ENCODE peak calls at places on chromosomes 5 and 9, in four cellular contexts. One of them, this sample, is unnamed.

GRCh38 chr5:173620784-173621183 is 4.3 kb upstream of the BOD1 start:
- DNase-seq in neural progenitor cell: no peak
- DNase-seq in HCT116: no peak
- DNase-seq in astrocyte: no peak
- DNase-seq in this sample: no peak

GRCh38 chr9:13758876-13759275 is 479.4 kb upstream of the MPDZ start:
- DNase-seq in neural progenitor cell: no peak
- DNase-seq in HCT116: no peak
- DNase-seq in astrocyte: no peak
- DNase-seq in this sample: no peak

GRCh38 chr5:143314664-143315063 is 88.8 kb downstream of the NR3C1 start:
- DNase-seq in neural progenitor cell: no peak
- DNase-seq in HCT116: no peak
- DNase-seq in astrocyte: peak; percentile 95
- DNase-seq in this sample: peak; percentile 71

GRCh38 chr9:98260635-98261034 is 5.2 kb upstream of the TBC1D2 start:
- DNase-seq in neural progenitor cell: no peak
- DNase-seq in HCT116: no peak
- DNase-seq in astrocyte: no peak
- DNase-seq in this sample: no peak

GRCh38 chr9:14314929-14315753 is 1.2 kb upstream of the NFIB start:
- DNase-seq in neural progenitor cell: peak; percentile 60
- DNase-seq in HCT116: no peak
- DNase-seq in astrocyte: peak; percentile 77
- DNase-seq in this sample: peak; percentile 85

GRCh38 chr5:39080597-39081204 is 6.5 kb upstream of the RICTOR start:
- DNase-seq in neural progenitor cell: peak; percentile 63
- DNase-seq in HCT116: peak; percentile 60
- DNase-seq in astrocyte: peak; percentile 56
- DNase-seq in this sample: peak; percentile 67

GRCh38 chr9:2622361-2623045 is 916 bp downstream of the VLDLR start:
- DNase-seq in neural progenitor cell: peak; percentile 59
- DNase-seq in HCT116: no peak
- DNase-seq in astrocyte: no peak
- DNase-seq in this sample: no peak

GRCh38 chr9:126554292-126554691 is 59.4 kb upstream of the LMX1B start:
- DNase-seq in neural progenitor cell: no peak
- DNase-seq in HCT116: no peak
- DNase-seq in astrocyte: no peak
- DNase-seq in this sample: no peak

GRCh38 chr5:132483661-132484385 is 6.8 kb downstream of the IRF1 start:
- DNase-seq in neural progenitor cell: no peak
- DNase-seq in HCT116: no peak
- DNase-seq in astrocyte: no peak
- DNase-seq in this sample: no peak

GRCh38 chr5:171867786-171868185 is 82.2 kb downstream of the SMIM23 start:
- DNase-seq in neural progenitor cell: no peak
- DNase-seq in HCT116: no peak
- DNase-seq in astrocyte: peak; percentile 66
- DNase-seq in this sample: no peak

GRCh38 chr9:110316255-110316921 is 21.3 kb downstream of the TXNDC8 start:
- DNase-seq in neural progenitor cell: no peak
- DNase-seq in HCT116: no peak
- DNase-seq in astrocyte: no peak
- DNase-seq in this sample: no peak

GRCh38 chr5:100779669-100780375 is 123.3 kb downstream of the ST8SIA4 start:
- DNase-seq in neural progenitor cell: no peak
- DNase-seq in HCT116: no peak
- DNase-seq in astrocyte: no peak
- DNase-seq in this sample: no peak

GRCh38 chr5:100777680-100778281 is 125.3 kb downstream of the ST8SIA4 start:
- DNase-seq in neural progenitor cell: no peak
- DNase-seq in HCT116: peak; percentile 29
- DNase-seq in astrocyte: peak; percentile 82
- DNase-seq in this sample: peak; percentile 88

GRCh38 chr5:100780376-100780870 is 122.7 kb downstream of the ST8SIA4 start:
- DNase-seq in neural progenitor cell: no peak
- DNase-seq in HCT116: no peak
- DNase-seq in astrocyte: no peak
- DNase-seq in this sample: no peak

GRCh38 chr5:100772548-100772947 is 130.5 kb downstream of the ST8SIA4 start:
- DNase-seq in neural progenitor cell: peak; percentile 63
- DNase-seq in HCT116: no peak
- DNase-seq in astrocyte: no peak
- DNase-seq in this sample: no peak

GRCh38 chr5:100776244-100776643 is 126.8 kb downstream of the ST8SIA4 start:
- DNase-seq in neural progenitor cell: no peak
- DNase-seq in HCT116: no peak
- DNase-seq in astrocyte: peak; percentile 23
- DNase-seq in this sample: peak; percentile 26
- H3K9ac ChIP-seq in neural progenitor cell: no peak overlapping the region
- H3K9ac ChIP-seq in HCT116: no peak overlapping the region
- H3K9ac ChIP-seq in astrocyte: no peak overlapping the region
- H3K9ac ChIP-seq in this sample: no peak overlapping the region

GRCh38 chr5:161548472-161549094 is 2.1 kb upstream of the GABRB2 start:
- DNase-seq in neural progenitor cell: peak; percentile 57
- DNase-seq in HCT116: no peak
- DNase-seq in astrocyte: no peak
- DNase-seq in this sample: no peak

GRCh38 chr5:161545701-161546462 is 643 bp downstream of the GABRB2 start:
- DNase-seq in neural progenitor cell: peak; percentile 25
- DNase-seq in HCT116: no peak
- DNase-seq in astrocyte: no peak
- DNase-seq in this sample: no peak

GRCh38 chr5:161544350-161544765 is 2.2 kb downstream of the GABRB2 start:
- DNase-seq in neural progenitor cell: peak; percentile 82
- DNase-seq in HCT116: peak; percentile 2
- DNase-seq in astrocyte: peak; percentile 14
- DNase-seq in this sample: peak; percentile 33

GRCh38 chr5:161547573-161548471 is 1.3 kb upstream of the GABRB2 start:
- DNase-seq in neural progenitor cell: peak; percentile 48
- DNase-seq in HCT116: no peak
- DNase-seq in astrocyte: no peak
- DNase-seq in this sample: no peak

GRCh38 chr5:161546463-161547301 is at the start of gene GABRB2:
- DNase-seq in neural progenitor cell: peak; percentile 81
- DNase-seq in HCT116: no peak
- DNase-seq in astrocyte: peak; percentile 2
- DNase-seq in this sample: no peak
- TF ChIP-seq EZH2 in neural progenitor cell: no peak
- TF ChIP-seq EZH2 in HCT116: no peak
- TF ChIP-seq EZH2 in astrocyte: peak; percentile 24
- TF ChIP-seq EZH2 in this sample: no peak

GRCh38 chr9:89154218-89154617 is 24.4 kb downstream of the SHC3 start:
- DNase-seq in neural progenitor cell: no peak
- DNase-seq in HCT116: no peak
- DNase-seq in astrocyte: no peak
- DNase-seq in this sample: no peak
- H3K9ac ChIP-seq in neural progenitor cell: no peak overlapping the region
- H3K9ac ChIP-seq in HCT116: peak overlapping the region; percentile 24
- H3K9ac ChIP-seq in astrocyte: peak overlapping the region; percentile 83
- H3K9ac ChIP-seq in this sample: peak overlapping the region; percentile 43

GRCh38 chr5:1015545-1015944 is 6.9 kb downstream of the NKD2 start:
- DNase-seq in neural progenitor cell: no peak
- DNase-seq in HCT116: no peak
- DNase-seq in astrocyte: no peak
- DNase-seq in this sample: no peak
- TF ChIP-seq EZH2 in neural progenitor cell: no peak
- TF ChIP-seq EZH2 in HCT116: no peak
- TF ChIP-seq EZH2 in astrocyte: no peak
- TF ChIP-seq EZH2 in this sample: no peak

GRCh38 chr5:35777358-35778087 is 79.2 kb upstream of the IL7R start:
- DNase-seq in neural progenitor cell: peak; percentile 92
- DNase-seq in HCT116: peak; percentile 73
- DNase-seq in astrocyte: peak; percentile 70
- DNase-seq in this sample: peak; percentile 84

GRCh38 chr5:35780236-35780635 is 76.5 kb upstream of the IL7R start:
- DNase-seq in neural progenitor cell: no peak
- DNase-seq in HCT116: no peak
- DNase-seq in astrocyte: no peak
- DNase-seq in this sample: no peak

GRCh38 chr5:35778259-35778769 is 78.4 kb upstream of the IL7R start:
- DNase-seq in neural progenitor cell: no peak
- DNase-seq in HCT116: no peak
- DNase-seq in astrocyte: no peak
- DNase-seq in this sample: no peak

GRCh38 chr5:35783551-35783950 is 73.1 kb upstream of the IL7R start:
- DNase-seq in neural progenitor cell: no peak
- DNase-seq in HCT116: no peak
- DNase-seq in astrocyte: no peak
- DNase-seq in this sample: no peak

GRCh38 chr5:35781181-35781580 is 75.5 kb upstream of the IL7R start:
- DNase-seq in neural progenitor cell: no peak
- DNase-seq in HCT116: no peak
- DNase-seq in astrocyte: no peak
- DNase-seq in this sample: no peak
- H3K9ac ChIP-seq in neural progenitor cell: no peak overlapping the region
- H3K9ac ChIP-seq in HCT116: no peak overlapping the region
- H3K9ac ChIP-seq in astrocyte: no peak overlapping the region
- H3K9ac ChIP-seq in this sample: no peak overlapping the region

GRCh38 chr9:131503626-131504465 is 1.1 kb downstream of the POMT1 start:
- DNase-seq in neural progenitor cell: peak; percentile 23
- DNase-seq in HCT116: no peak
- DNase-seq in astrocyte: no peak
- DNase-seq in this sample: peak; percentile 62
- TF ChIP-seq EZH2 in neural progenitor cell: no peak
- TF ChIP-seq EZH2 in HCT116: no peak
- TF ChIP-seq EZH2 in astrocyte: peak; percentile 20
- TF ChIP-seq EZH2 in this sample: no peak

GRCh38 chr5:112703866-112704820 is 33.5 kb upstream of the APC start:
- DNase-seq in neural progenitor cell: no peak
- DNase-seq in HCT116: no peak
- DNase-seq in astrocyte: peak; percentile 89
- DNase-seq in this sample: peak; percentile 11
- H3K9ac ChIP-seq in neural progenitor cell: no peak overlapping the region
- H3K9ac ChIP-seq in HCT116: no peak overlapping the region
- H3K9ac ChIP-seq in astrocyte: no peak overlapping the region
- H3K9ac ChIP-seq in this sample: no peak overlapping the region

GRCh38 chr5:77064040-77064439 is 23.0 kb downstream of the ZBED3 start:
- DNase-seq in neural progenitor cell: no peak
- DNase-seq in HCT116: no peak
- DNase-seq in astrocyte: no peak
- DNase-seq in this sample: no peak
- TF ChIP-seq EZH2 in neural progenitor cell: no peak
- TF ChIP-seq EZH2 in HCT116: no peak
- TF ChIP-seq EZH2 in astrocyte: no peak
- TF ChIP-seq EZH2 in this sample: no peak

GRCh38 chr5:33369470-33370134 is 71.2 kb upstream of the TARS1 start:
- DNase-seq in neural progenitor cell: no peak
- DNase-seq in HCT116: no peak
- DNase-seq in astrocyte: peak; percentile 71
- DNase-seq in this sample: no peak

GRCh38 chr5:33367396-33367795 is 73.4 kb upstream of the TARS1 start:
- DNase-seq in neural progenitor cell: no peak
- DNase-seq in HCT116: no peak
- DNase-seq in astrocyte: no peak
- DNase-seq in this sample: no peak

GRCh38 chr5:33372721-33373120 is 68.0 kb upstream of the TARS1 start:
- DNase-seq in neural progenitor cell: no peak
- DNase-seq in HCT116: no peak
- DNase-seq in astrocyte: no peak
- DNase-seq in this sample: no peak

GRCh38 chr5:33371660-33372059 is 69.1 kb upstream of the TARS1 start:
- DNase-seq in neural progenitor cell: no peak
- DNase-seq in HCT116: no peak
- DNase-seq in astrocyte: peak; percentile 53
- DNase-seq in this sample: no peak

DNA sequence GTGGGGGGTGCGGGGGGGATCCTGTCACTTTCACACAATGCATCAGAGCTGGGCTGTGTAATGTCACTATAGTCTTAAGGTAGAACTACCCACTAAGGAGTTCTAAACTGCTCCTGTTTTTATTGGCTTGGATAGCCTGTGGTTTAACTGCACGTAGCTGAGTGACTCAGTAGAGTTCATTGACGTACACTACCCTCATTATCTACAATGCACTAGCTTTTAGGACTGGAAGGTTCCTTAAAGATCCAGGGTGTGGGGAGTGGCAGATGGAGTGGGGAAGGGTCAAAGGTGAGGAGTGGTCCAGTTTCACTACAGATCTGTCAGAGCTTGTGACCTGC is 70.7 kb upstream of the TARS1 start:
- DNase-seq in neural progenitor cell: no peak
- DNase-seq in HCT116: peak; percentile 12
- DNase-seq in astrocyte: peak; percentile 99
- DNase-seq in this sample: peak; percentile 82
- H3K9ac ChIP-seq in neural progenitor cell: no peak overlapping the region
- H3K9ac ChIP-seq in HCT116: no peak overlapping the region
- H3K9ac ChIP-seq in astrocyte: no peak overlapping the region
- H3K9ac ChIP-seq in this sample: peak overlapping the region; percentile 69

DNA sequence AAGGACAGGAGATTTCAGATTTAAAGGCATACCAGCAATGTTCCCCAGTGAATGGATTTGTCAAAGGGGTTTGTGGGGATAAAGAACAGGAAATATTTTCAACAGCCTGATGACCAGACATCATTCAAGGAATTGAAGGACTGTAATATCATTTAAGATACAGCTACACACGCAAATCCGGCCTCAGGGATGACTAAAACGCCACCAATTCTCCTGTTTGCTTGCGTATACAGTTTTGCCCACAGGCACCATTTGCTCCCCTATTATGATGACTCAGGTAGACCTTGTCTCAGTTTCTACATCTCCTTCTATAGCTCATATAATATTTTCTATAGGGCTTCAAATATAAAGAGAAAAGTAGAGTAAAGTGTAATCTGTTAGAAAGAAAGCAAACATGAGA is 29.7 kb upstream of the ITGA1 start:
- DNase-seq in neural progenitor cell: no peak
- DNase-seq in HCT116: no peak
- DNase-seq in astrocyte: no peak
- DNase-seq in this sample: peak; percentile 78
- TF ChIP-seq EZH2 in neural progenitor cell: no peak
- TF ChIP-seq EZH2 in HCT116: no peak
- TF ChIP-seq EZH2 in astrocyte: no peak
- TF ChIP-seq EZH2 in this sample: no peak